ENCODE peak calls at places on chromosomes 2 and 18, in nine cellular contexts. P is IMR-90, B is kidney epithelial cell, M is AG04449, C is GM12865, N is heart left ventricle, I is AG09309, R is cardiac fibroblast, G is left ventricle myocardium inferior. X is an unnamed sample.

GRCh38 chr2:207734264-207734635 is 22.8 kb downstream of the CCNYL1 start:
- DNase-seq in P (peak), B (no peak), M (no peak), C (peak), N (no peak), I (peak), R (peak), G (no peak), X (peak)

GRCh38 chr2:232781765-232782164 is 5.4 kb upstream of the KCNJ13 start:
- DNase-seq in P (peak), B (peak), M (peak), C (peak), N (no peak), I (peak), R (peak), G (no peak), X (peak)

GRCh38 chr18:32289480-32290075 is 99.7 kb downstream of the MEP1B start:
- DNase-seq in P (peak), B (no peak), M (no peak), C (peak), N (no peak), I (peak), R (peak), G (no peak), X (peak)

GRCh38 chr2:45957533-45958227 is 306.2 kb downstream of the PRKCE start:
- DNase-seq in P (no peak), B (no peak), M (no peak), C (no peak), N (no peak), I (no peak), R (no peak), G (no peak), X (no peak)

GRCh38 chr2:68747413-68747812 is 12.8 kb downstream of the ARHGAP25 start:
- DNase-seq in P (no peak), B (no peak), M (no peak), C (no peak), N (no peak), I (no peak), R (no peak), G (no peak), X (no peak)

GRCh38 chr2:42598656-42599267 is 30.3 kb downstream of the MTA3 start:
- DNase-seq in P (no peak), B (no peak), M (no peak), C (peak), N (no peak), I (no peak), R (no peak), G (no peak), X (no peak)

GRCh38 chr2:161161074-161161577 is 898 bp downstream of the TANK start:
- DNase-seq in P (no peak), B (no peak), M (no peak), C (peak), N (no peak), I (no peak), R (no peak), G (no peak), X (peak)

GRCh38 chr2:30385327-30385726 is 61.7 kb upstream of the LCLAT1 start:
- DNase-seq in P (peak), B (no peak), M (no peak), C (no peak), N (no peak), I (no peak), R (peak), G (no peak), X (peak)

GRCh38 chr2:227325824-227326195 is 759 bp downstream of the MFF start:
- DNase-seq in P (peak), B (no peak), M (no peak), C (peak), N (peak), I (no peak), R (peak), G (peak), X (peak)

GRCh38 chr2:187475499-187476248 is 27.6 kb upstream of the CALCRL start:
- DNase-seq in P (no peak), B (no peak), M (no peak), C (no peak), N (no peak), I (no peak), R (no peak), G (no peak), X (no peak)

GRCh38 chr2:69499966-69500365 is 62.7 kb upstream of the NFU1 start:
- DNase-seq in P (peak), B (no peak), M (no peak), C (no peak), N (no peak), I (no peak), R (no peak), G (no peak), X (peak)

GRCh38 chr2:220373878-220374277 is 746.4 kb downstream of the SLC4A3 start:
- DNase-seq in P (peak), B (no peak), M (peak), C (no peak), N (no peak), I (peak), R (peak), G (no peak), X (peak)

GRCh38 chr2:49289711-49290110 is 135.4 kb upstream of the FSHR start:
- DNase-seq in P (no peak), B (no peak), M (no peak), C (no peak), N (no peak), I (no peak), R (no peak), G (no peak), X (no peak)

GRCh38 chr2:11389551-11390528 is 45.4 kb upstream of the ROCK2 start:
- DNase-seq in P (peak), B (peak), M (no peak), C (no peak), N (no peak), I (no peak), R (peak), G (no peak), X (peak)

GRCh38 chr2:118047273-118047898 is 33.5 kb upstream of the CCDC93 start:
- DNase-seq in P (peak), B (peak), M (no peak), C (no peak), N (no peak), I (no peak), R (peak), G (no peak), X (peak)

GRCh38 chr2:232528746-232529445 is 2.9 kb downstream of the CHRND start:
- DNase-seq in P (no peak), B (no peak), M (no peak), C (no peak), N (peak), I (no peak), R (no peak), G (peak), X (no peak)

GRCh38 chr18:40698129-40698528 is 1256.9 kb upstream of the PIK3C3 start:
- DNase-seq in P (no peak), B (no peak), M (no peak), C (no peak), N (no peak), I (no peak), R (no peak), G (no peak), X (no peak)

GRCh38 chr2:118738524-118739308 is 108.7 kb downstream of the EN1 start:
- DNase-seq in P (peak), B (peak), M (peak), C (no peak), N (no peak), I (peak), R (peak), G (no peak), X (peak)

GRCh38 chr2:138956116-138956515 is 175.9 kb upstream of the NXPH2 start:
- DNase-seq in P (no peak), B (no peak), M (no peak), C (no peak), N (no peak), I (no peak), R (no peak), G (no peak), X (no peak)

GRCh38 chr18:845152-845819 is 33.2 kb upstream of the YES1 start:
- DNase-seq in P (peak), B (no peak), M (no peak), C (no peak), N (no peak), I (no peak), R (peak), G (no peak), X (peak)

GRCh38 chr2:105739408-105739807 is 5.3 kb upstream of the NCK2 start:
- DNase-seq in P (no peak), B (no peak), M (no peak), C (no peak), N (no peak), I (no peak), R (no peak), G (no peak), X (no peak)

GRCh38 chr2:102717308-102718018 is 44.4 kb upstream of the TMEM182 start:
- DNase-seq in P (peak), B (no peak), M (peak), C (no peak), N (no peak), I (peak), R (peak), G (no peak), X (peak)

GRCh38 chr2:176562359-176563043 is 293.3 kb downstream of the MTX2 start:
- DNase-seq in P (peak), B (no peak), M (peak), C (no peak), N (no peak), I (no peak), R (peak), G (no peak), X (peak)

GRCh38 chr2:20148841-20149702 is 75.9 kb downstream of the SDC1 start:
- DNase-seq in P (peak), B (no peak), M (peak), C (peak), N (no peak), I (peak), R (peak), G (no peak), X (peak)

GRCh38 chr2:39893616-39894015 is 114.6 kb upstream of the THUMPD2 start:
- DNase-seq in P (no peak), B (no peak), M (no peak), C (no peak), N (no peak), I (no peak), R (no peak), G (no peak), X (no peak)

GRCh38 chr2:35114765-35115164 is 1240.8 kb upstream of the CRIM1 start:
- DNase-seq in P (no peak), B (no peak), M (no peak), C (no peak), N (no peak), I (no peak), R (no peak), G (no peak), X (no peak)

GRCh38 chr2:21175895-21176646 is 52.3 kb downstream of the TDRD15 start:
- DNase-seq in P (peak), B (no peak), M (no peak), C (no peak), N (no peak), I (no peak), R (peak), G (no peak), X (peak)

GRCh38 chr2:56534321-56534720 is 350.5 kb downstream of the CCDC85A start:
- DNase-seq in P (peak), B (no peak), M (no peak), C (no peak), N (no peak), I (no peak), R (peak), G (no peak), X (peak)

GRCh38 chr2:177610813-177611212 is 218.2 kb downstream of the AGPS start:
- DNase-seq in P (no peak), B (no peak), M (no peak), C (no peak), N (no peak), I (no peak), R (no peak), G (no peak), X (no peak)

GRCh38 chr2:209922116-209922515 is 80.3 kb upstream of the RPE start:
- DNase-seq in P (no peak), B (no peak), M (no peak), C (no peak), N (no peak), I (no peak), R (peak), G (no peak), X (no peak)

GRCh38 chr2:128373346-128374000 is 54.8 kb upstream of the HS6ST1 start:
- DNase-seq in P (no peak), B (no peak), M (no peak), C (no peak), N (no peak), I (no peak), R (no peak), G (no peak), X (no peak)

GRCh38 chr18:23092121-23092520 is 43.2 kb upstream of the CABLES1 start:
- DNase-seq in P (no peak), B (no peak), M (no peak), C (no peak), N (no peak), I (no peak), R (no peak), G (no peak), X (no peak)

GRCh38 chr2:47207614-47208013 is 52.5 kb upstream of the STPG4 start:
- DNase-seq in P (no peak), B (no peak), M (no peak), C (no peak), N (no peak), I (no peak), R (no peak), G (no peak), X (no peak)

GRCh38 chr2:231926761-231927565 is 767 bp upstream of the NPPC start:
- DNase-seq in P (peak), B (no peak), M (no peak), C (peak), N (no peak), I (no peak), R (no peak), G (no peak), X (no peak)

GRCh38 chr2:237326250-237327171 is 87.5 kb downstream of the COL6A3 start:
- DNase-seq in P (peak), B (no peak), M (no peak), C (no peak), N (no peak), I (no peak), R (no peak), G (no peak), X (peak)

GRCh38 chr2:188333751-188334524 is 42.3 kb downstream of the GULP1 start:
- DNase-seq in P (peak), B (no peak), M (no peak), C (no peak), N (no peak), I (no peak), R (peak), G (peak), X (no peak)

GRCh38 chr2:229446316-229446715 is 175.2 kb upstream of the PID1 start:
- DNase-seq in P (no peak), B (no peak), M (no peak), C (no peak), N (no peak), I (no peak), R (no peak), G (no peak), X (no peak)

GRCh38 chr2:239763433-239764097 is 261.6 kb downstream of the NDUFA10 start:
- DNase-seq in P (no peak), B (no peak), M (no peak), C (no peak), N (no peak), I (no peak), R (no peak), G (no peak), X (no peak)

GRCh38 chr18:79405019-79405780 is 9.5 kb downstream of the NFATC1 start:
- DNase-seq in P (no peak), B (no peak), M (no peak), C (no peak), N (peak), I (no peak), R (no peak), G (peak), X (no peak)
- H3K4me3 ChIP-seq in P (no peak), B (no peak), M (no peak), C (peak), N (no peak), I (no peak), R (no peak), G (peak), X (no peak)

DNA sequence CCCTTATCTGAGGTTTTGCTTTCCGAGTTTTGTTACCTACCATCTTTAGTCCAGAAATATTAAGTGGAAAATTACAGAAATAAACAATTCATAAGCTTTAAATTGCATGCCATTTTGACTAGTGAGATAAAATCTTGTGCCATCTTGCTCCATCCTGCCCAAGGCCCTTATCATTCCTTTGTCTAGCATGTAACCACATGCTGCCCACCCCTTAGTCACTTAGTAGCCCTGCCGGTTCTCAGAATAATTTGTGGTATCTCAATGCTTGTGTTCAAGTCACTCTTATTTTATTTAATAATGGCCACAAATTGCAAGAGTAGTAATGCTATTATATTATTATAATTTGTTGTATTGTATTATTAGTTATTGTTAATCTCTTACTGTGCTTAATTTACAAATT is 36.8 kb upstream of the VPS54 start:
- DNase-seq in P (no peak), B (no peak), M (no peak), C (no peak), N (no peak), I (no peak), R (no peak), G (no peak), X (no peak)
- TF ChIP-seq CTCF in P (no peak), B (no peak), M (no peak), C (no peak), N (no peak), I (no peak), R (no peak), G (no peak), X (no peak)

DNA sequence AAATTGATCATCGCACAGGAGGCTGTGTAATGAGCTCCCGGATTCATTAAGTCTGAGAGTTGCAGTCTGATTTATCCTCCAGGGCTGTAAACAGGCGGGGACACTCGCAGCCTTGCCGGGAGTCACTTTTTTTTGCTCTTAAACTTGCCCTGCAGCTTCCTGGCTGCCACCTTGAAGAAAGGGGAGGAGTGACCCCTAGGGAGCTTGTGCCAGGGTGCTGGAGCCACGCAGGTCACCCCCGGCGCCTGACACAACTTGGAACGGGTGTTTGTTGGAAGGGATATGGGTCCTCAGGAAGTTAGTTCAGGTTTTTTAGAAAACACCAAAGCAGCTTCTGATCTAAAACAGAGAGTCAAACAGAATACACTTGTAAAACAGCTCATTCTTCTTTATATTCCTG is 76.3 kb downstream of the DCDC2C start:
- DNase-seq in P (no peak), B (no peak), M (no peak), C (no peak), N (no peak), I (no peak), R (no peak), G (no peak), X (no peak)
- H3K4me3 ChIP-seq in P (no peak), B (no peak), M (no peak), C (no peak), N (no peak), I (no peak), R (no peak), G (no peak), X (no peak)

GRCh38 chr2:167966367-167966766 is 281.0 kb downstream of the STK39 start:
- DNase-seq in P (no peak), B (no peak), M (no peak), C (no peak), N (no peak), I (no peak), R (no peak), G (no peak), X (no peak)

GRCh38 chr2:167965907-167966306 is 281.5 kb downstream of the STK39 start:
- DNase-seq in P (no peak), B (no peak), M (no peak), C (no peak), N (no peak), I (no peak), R (no peak), G (no peak), X (no peak)

GRCh38 chr2:167963899-167964649 is 283.3 kb downstream of the STK39 start:
- DNase-seq in P (no peak), B (no peak), M (no peak), C (no peak), N (no peak), I (no peak), R (no peak), G (no peak), X (no peak)

GRCh38 chr2:167962436-167963226 is 284.8 kb downstream of the STK39 start:
- DNase-seq in P (no peak), B (no peak), M (no peak), C (no peak), N (no peak), I (no peak), R (no peak), G (no peak), X (no peak)

DNA sequence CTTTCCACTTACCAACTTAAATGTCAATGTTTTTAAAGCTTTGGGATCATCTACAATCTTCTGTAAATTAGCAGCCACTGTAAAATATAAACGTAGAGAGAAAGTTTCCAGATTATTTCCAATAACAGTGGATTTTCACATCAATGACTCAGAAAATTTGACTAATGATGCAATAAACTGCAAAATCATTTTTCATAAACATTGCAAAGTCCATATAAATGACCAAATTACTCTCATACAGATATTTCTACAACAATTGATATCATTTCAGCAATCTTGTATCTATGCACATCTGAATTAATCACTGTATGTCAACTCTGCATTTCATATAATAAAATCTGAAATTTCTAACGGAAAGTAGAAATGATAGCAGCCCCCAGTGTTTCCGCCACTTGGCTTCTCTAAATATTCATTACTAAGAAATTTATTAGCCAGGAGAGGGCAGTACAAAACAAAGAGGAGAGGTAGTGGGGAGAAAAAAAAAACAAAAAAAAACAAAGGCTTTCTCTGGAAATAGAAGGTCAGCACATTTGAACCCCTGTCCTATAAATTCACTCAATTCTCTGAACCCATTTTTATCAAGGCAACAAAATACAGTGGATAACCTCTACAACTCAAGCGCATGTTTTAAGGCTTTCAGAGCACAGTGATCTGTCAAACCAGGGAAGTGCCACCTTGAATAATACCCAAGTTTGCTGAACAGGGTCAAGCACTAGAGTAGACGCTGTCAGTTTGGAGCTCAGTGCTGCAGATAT is 282.6 kb downstream of the STK39 start:
- DNase-seq in P (peak), B (no peak), M (no peak), C (no peak), N (no peak), I (no peak), R (peak), G (no peak), X (peak)
- TF ChIP-seq CTCF in P (peak), B (no peak), M (no peak), C (no peak), N (peak), I (no peak), R (peak), G (peak), X (peak)

DNA sequence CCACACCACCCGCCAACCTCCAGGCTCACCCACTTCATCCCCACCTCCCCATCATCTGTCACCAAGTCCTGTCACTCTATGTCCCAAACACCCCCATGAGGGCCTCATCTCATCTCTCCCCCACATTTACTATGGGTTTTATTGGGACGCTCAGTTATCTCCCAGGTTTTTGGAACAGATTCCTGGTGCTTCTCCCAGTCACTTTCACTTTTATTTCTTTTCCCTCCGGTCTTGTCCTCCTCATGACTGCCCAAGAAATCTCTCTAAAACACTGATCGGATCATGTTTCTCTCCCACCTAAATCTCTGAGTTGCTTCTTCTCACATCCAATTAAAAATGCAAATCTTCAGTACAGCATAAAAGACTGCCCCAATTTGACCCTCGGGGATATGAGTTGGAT is 273.1 kb downstream of the PHLPP1 start:
- DNase-seq in P (no peak), B (no peak), M (no peak), C (no peak), N (no peak), I (no peak), R (no peak), G (no peak), X (peak)
- H3K4me3 ChIP-seq in P (no peak), B (no peak), M (no peak), C (no peak), N (peak), I (no peak), R (no peak), G (no peak), X (peak)

X was measured in fibroblast of villous mesenchyme.